ENCODE peak calls at places on chromosomes 12 and 14, in six cellular contexts. One of them, this sample, is unnamed.

GRCh38 chr12:46386877-46387629 is 14.5 kb upstream of the SLC38A2 start:
- DNase-seq in psoas muscle: no peak
- DNase-seq in kidney epithelial cell: no peak
- DNase-seq in left lung: no peak
- DNase-seq in astrocyte: peak
- DNase-seq in NB4: peak
- DNase-seq in this sample: no peak

GRCh38 chr12:96219700-96220206 is 25.6 kb downstream of the ELK3 start:
- DNase-seq in psoas muscle: no peak
- DNase-seq in kidney epithelial cell: peak
- DNase-seq in left lung: peak
- DNase-seq in astrocyte: peak
- DNase-seq in NB4: peak
- DNase-seq in this sample: peak

GRCh38 chr12:66365718-66366485 is 63.6 kb downstream of the HELB start:
- DNase-seq in psoas muscle: no peak
- DNase-seq in kidney epithelial cell: no peak
- DNase-seq in left lung: no peak
- DNase-seq in astrocyte: no peak
- DNase-seq in NB4: peak
- DNase-seq in this sample: no peak

GRCh38 chr12:117842630-117843029 is 126.2 kb downstream of the KSR2 start:
- DNase-seq in psoas muscle: no peak
- DNase-seq in kidney epithelial cell: no peak
- DNase-seq in left lung: no peak
- DNase-seq in astrocyte: no peak
- DNase-seq in NB4: no peak
- DNase-seq in this sample: no peak

GRCh38 chr14:91417983-91418386 is 365 bp upstream of the CCDC88C start:
- DNase-seq in psoas muscle: peak
- DNase-seq in kidney epithelial cell: no peak
- DNase-seq in left lung: no peak
- DNase-seq in astrocyte: no peak
- DNase-seq in NB4: peak
- DNase-seq in this sample: no peak

GRCh38 chr14:68794856-68795601 is 2.2 kb upstream of the ZFP36L1 start:
- DNase-seq in psoas muscle: no peak
- DNase-seq in kidney epithelial cell: no peak
- DNase-seq in left lung: no peak
- DNase-seq in astrocyte: peak
- DNase-seq in NB4: peak
- DNase-seq in this sample: peak

GRCh38 chr12:11651785-11652184 is 2.3 kb downstream of the ETV6 start:
- DNase-seq in psoas muscle: no peak
- DNase-seq in kidney epithelial cell: no peak
- DNase-seq in left lung: no peak
- DNase-seq in astrocyte: no peak
- DNase-seq in NB4: peak
- DNase-seq in this sample: no peak

GRCh38 chr14:100656996-100657395 is 69.7 kb upstream of the DLK1 start:
- DNase-seq in psoas muscle: no peak
- DNase-seq in kidney epithelial cell: no peak
- DNase-seq in left lung: no peak
- DNase-seq in astrocyte: no peak
- DNase-seq in NB4: no peak
- DNase-seq in this sample: no peak

GRCh38 chr12:125079943-125080645 is 14.9 kb downstream of the AACS start:
- DNase-seq in psoas muscle: peak
- DNase-seq in kidney epithelial cell: no peak
- DNase-seq in left lung: no peak
- DNase-seq in astrocyte: no peak
- DNase-seq in NB4: peak
- DNase-seq in this sample: no peak

GRCh38 chr14:61642246-61642982 is 52.9 kb upstream of the HIF1A start:
- DNase-seq in psoas muscle: no peak
- DNase-seq in kidney epithelial cell: no peak
- DNase-seq in left lung: no peak
- DNase-seq in astrocyte: peak
- DNase-seq in NB4: no peak
- DNase-seq in this sample: no peak

GRCh38 chr12:8697476-8698131 is at the start of gene RIMKLB:
- DNase-seq in psoas muscle: peak
- DNase-seq in kidney epithelial cell: no peak
- DNase-seq in left lung: peak
- DNase-seq in astrocyte: peak
- DNase-seq in NB4: peak
- DNase-seq in this sample: no peak

GRCh38 chr12:124811633-124812032 is 52.0 kb downstream of the SCARB1 start:
- DNase-seq in psoas muscle: no peak
- DNase-seq in kidney epithelial cell: no peak
- DNase-seq in left lung: no peak
- DNase-seq in astrocyte: no peak
- DNase-seq in NB4: no peak
- DNase-seq in this sample: no peak

GRCh38 chr12:4265280-4265679 is 8.3 kb upstream of the CCND2 start:
- DNase-seq in psoas muscle: no peak
- DNase-seq in kidney epithelial cell: no peak
- DNase-seq in left lung: no peak
- DNase-seq in astrocyte: no peak
- DNase-seq in NB4: no peak
- DNase-seq in this sample: no peak

GRCh38 chr12:1204581-1205121 is 213.6 kb downstream of the ERC1 start:
- DNase-seq in psoas muscle: no peak
- DNase-seq in kidney epithelial cell: no peak
- DNase-seq in left lung: no peak
- DNase-seq in astrocyte: peak
- DNase-seq in NB4: no peak
- DNase-seq in this sample: no peak

GRCh38 chr14:94077823-94078222 is 3.2 kb downstream of the DDX24 start:
- DNase-seq in psoas muscle: no peak
- DNase-seq in kidney epithelial cell: no peak
- DNase-seq in left lung: no peak
- DNase-seq in astrocyte: no peak
- DNase-seq in NB4: no peak
- DNase-seq in this sample: no peak
- H3K4me3 ChIP-seq in psoas muscle: peak
- H3K4me3 ChIP-seq in kidney epithelial cell: no peak
- H3K4me3 ChIP-seq in left lung: peak
- H3K4me3 ChIP-seq in astrocyte: no peak
- H3K4me3 ChIP-seq in NB4: peak
- H3K4me3 ChIP-seq in this sample: no peak

GRCh38 chr14:92631098-92631497 is 117.3 kb downstream of the LGMN start:
- DNase-seq in psoas muscle: no peak
- DNase-seq in kidney epithelial cell: no peak
- DNase-seq in left lung: no peak
- DNase-seq in astrocyte: no peak
- DNase-seq in NB4: no peak
- DNase-seq in this sample: no peak

GRCh38 chr14:92633274-92633616 is 115.2 kb downstream of the LGMN start:
- DNase-seq in psoas muscle: no peak
- DNase-seq in kidney epithelial cell: no peak
- DNase-seq in left lung: peak
- DNase-seq in astrocyte: no peak
- DNase-seq in NB4: no peak
- DNase-seq in this sample: no peak

GRCh38 chr14:92633724-92634123 is 114.7 kb downstream of the LGMN start:
- DNase-seq in psoas muscle: no peak
- DNase-seq in kidney epithelial cell: no peak
- DNase-seq in left lung: no peak
- DNase-seq in astrocyte: no peak
- DNase-seq in NB4: no peak
- DNase-seq in this sample: no peak

GRCh38 chr14:92635031-92635430 is 113.4 kb downstream of the LGMN start:
- DNase-seq in psoas muscle: peak
- DNase-seq in kidney epithelial cell: no peak
- DNase-seq in left lung: no peak
- DNase-seq in astrocyte: no peak
- DNase-seq in NB4: no peak
- DNase-seq in this sample: no peak

DNA sequence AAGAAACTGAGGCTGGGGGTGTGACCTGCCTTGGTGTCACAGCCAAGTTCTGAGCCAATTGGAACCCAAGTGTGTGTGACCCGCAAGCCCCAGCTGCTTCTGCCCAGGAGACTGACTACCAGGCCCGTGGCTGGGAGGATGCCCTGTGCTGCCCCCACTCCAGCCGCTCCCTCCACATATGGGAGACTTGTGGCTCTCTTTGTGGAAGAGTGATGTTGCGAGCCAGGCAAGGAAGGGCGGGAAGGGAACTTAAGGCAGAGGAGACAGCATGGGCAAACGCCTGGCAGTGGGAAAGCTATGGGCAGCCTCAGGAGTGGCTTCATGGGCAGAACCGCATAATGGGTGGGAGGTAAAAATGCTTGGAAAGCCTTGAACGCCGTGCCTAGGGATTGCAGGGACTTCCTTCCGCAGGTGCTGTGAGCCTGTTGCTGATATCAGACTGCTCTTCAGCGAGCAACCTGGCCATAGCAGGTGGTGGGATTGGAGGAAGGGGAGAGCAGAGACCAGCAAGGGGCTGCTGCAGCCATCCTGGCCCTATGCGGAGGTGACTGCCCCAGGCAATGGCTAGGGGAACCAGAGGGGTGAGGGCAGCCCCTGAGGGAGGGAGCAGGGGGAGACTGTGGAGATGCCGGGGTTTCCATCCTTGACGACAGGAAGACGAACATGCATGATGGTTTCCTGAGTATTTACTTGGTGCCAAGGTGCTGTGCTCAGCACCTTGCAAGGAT is 115.7 kb downstream of the LGMN start:
- DNase-seq in psoas muscle: no peak
- DNase-seq in kidney epithelial cell: no peak
- DNase-seq in left lung: no peak
- DNase-seq in astrocyte: no peak
- DNase-seq in NB4: no peak
- DNase-seq in this sample: no peak
- H3K4me3 ChIP-seq in psoas muscle: no peak
- H3K4me3 ChIP-seq in kidney epithelial cell: no peak
- H3K4me3 ChIP-seq in left lung: no peak
- H3K4me3 ChIP-seq in astrocyte: no peak
- H3K4me3 ChIP-seq in NB4: no peak
- H3K4me3 ChIP-seq in this sample: no peak

DNA sequence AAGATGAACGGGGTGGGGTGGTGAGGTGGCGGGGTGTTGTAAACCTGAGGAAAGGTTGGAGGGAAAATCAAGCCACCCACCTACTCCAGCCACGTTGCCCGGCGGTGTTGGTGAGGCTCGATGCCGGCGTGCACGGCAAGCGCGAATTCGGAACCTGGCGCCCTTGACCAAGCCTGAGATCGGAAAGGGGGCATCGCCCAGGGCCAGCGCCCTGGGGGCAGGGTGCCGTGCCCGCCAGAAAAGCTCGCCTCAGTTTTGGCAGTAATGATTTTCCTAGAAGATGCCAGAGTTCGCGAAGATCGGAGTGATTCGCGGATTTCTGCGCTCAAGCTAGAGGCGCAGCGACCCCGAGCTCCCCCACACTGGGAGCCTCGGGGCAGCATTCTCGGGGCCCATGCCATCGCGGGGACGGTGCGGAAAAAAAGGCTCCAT is 804 bp downstream of the STXBP6 start:
- DNase-seq in psoas muscle: peak
- DNase-seq in kidney epithelial cell: no peak
- DNase-seq in left lung: no peak
- DNase-seq in astrocyte: peak
- DNase-seq in NB4: no peak
- DNase-seq in this sample: no peak
- H3K4me3 ChIP-seq in psoas muscle: peak
- H3K4me3 ChIP-seq in kidney epithelial cell: peak
- H3K4me3 ChIP-seq in left lung: peak
- H3K4me3 ChIP-seq in astrocyte: peak
- H3K4me3 ChIP-seq in NB4: no peak
- H3K4me3 ChIP-seq in this sample: peak

GRCh38 chr12:88579572-88579940 is 715 bp downstream of the KITLG start:
- DNase-seq in psoas muscle: peak
- DNase-seq in kidney epithelial cell: no peak
- DNase-seq in left lung: peak
- DNase-seq in astrocyte: no peak
- DNase-seq in NB4: no peak
- DNase-seq in this sample: no peak

GRCh38 chr12:88578821-88579518 is 1.3 kb downstream of the KITLG start:
- DNase-seq in psoas muscle: peak
- DNase-seq in kidney epithelial cell: no peak
- DNase-seq in left lung: no peak
- DNase-seq in astrocyte: no peak
- DNase-seq in NB4: peak
- DNase-seq in this sample: no peak

GRCh38 chr12:88577537-88577936 is 2.7 kb downstream of the KITLG start:
- DNase-seq in psoas muscle: no peak
- DNase-seq in kidney epithelial cell: no peak
- DNase-seq in left lung: no peak
- DNase-seq in astrocyte: peak
- DNase-seq in NB4: no peak
- DNase-seq in this sample: no peak

GRCh38 chr12:88579941-88580871 is at the start of gene KITLG:
- DNase-seq in psoas muscle: peak
- DNase-seq in kidney epithelial cell: no peak
- DNase-seq in left lung: peak
- DNase-seq in astrocyte: peak
- DNase-seq in NB4: peak
- DNase-seq in this sample: no peak

GRCh38 chr12:88578274-88578673 is 2.0 kb downstream of the KITLG start:
- DNase-seq in psoas muscle: no peak
- DNase-seq in kidney epithelial cell: no peak
- DNase-seq in left lung: no peak
- DNase-seq in astrocyte: peak
- DNase-seq in NB4: no peak
- DNase-seq in this sample: no peak
- H3K4me3 ChIP-seq in psoas muscle: peak
- H3K4me3 ChIP-seq in kidney epithelial cell: peak
- H3K4me3 ChIP-seq in left lung: peak
- H3K4me3 ChIP-seq in astrocyte: peak
- H3K4me3 ChIP-seq in NB4: no peak
- H3K4me3 ChIP-seq in this sample: peak

GRCh38 chr14:65709576-65709975 is 297.0 kb downstream of the FUT8 start:
- DNase-seq in psoas muscle: no peak
- DNase-seq in kidney epithelial cell: no peak
- DNase-seq in left lung: no peak
- DNase-seq in astrocyte: no peak
- DNase-seq in NB4: no peak
- DNase-seq in this sample: no peak

GRCh38 chr14:65704412-65704811 is 291.9 kb downstream of the FUT8 start:
- DNase-seq in psoas muscle: no peak
- DNase-seq in kidney epithelial cell: no peak
- DNase-seq in left lung: no peak
- DNase-seq in astrocyte: peak
- DNase-seq in NB4: no peak
- DNase-seq in this sample: no peak

GRCh38 chr14:65704850-65705249 is 292.3 kb downstream of the FUT8 start:
- DNase-seq in psoas muscle: no peak
- DNase-seq in kidney epithelial cell: no peak
- DNase-seq in left lung: no peak
- DNase-seq in astrocyte: peak
- DNase-seq in NB4: no peak
- DNase-seq in this sample: no peak

GRCh38 chr14:65703996-65704395 is 291.5 kb downstream of the FUT8 start:
- DNase-seq in psoas muscle: no peak
- DNase-seq in kidney epithelial cell: no peak
- DNase-seq in left lung: no peak
- DNase-seq in astrocyte: peak
- DNase-seq in NB4: no peak
- DNase-seq in this sample: no peak
- H3K4me3 ChIP-seq in psoas muscle: no peak
- H3K4me3 ChIP-seq in kidney epithelial cell: no peak
- H3K4me3 ChIP-seq in left lung: no peak
- H3K4me3 ChIP-seq in astrocyte: no peak
- H3K4me3 ChIP-seq in NB4: no peak
- H3K4me3 ChIP-seq in this sample: no peak

GRCh38 chr12:32201996-32202395 is 95.3 kb downstream of the BICD1 start:
- DNase-seq in psoas muscle: peak
- DNase-seq in kidney epithelial cell: no peak
- DNase-seq in left lung: no peak
- DNase-seq in astrocyte: no peak
- DNase-seq in NB4: no peak
- DNase-seq in this sample: no peak
- H3K4me3 ChIP-seq in psoas muscle: no peak
- H3K4me3 ChIP-seq in kidney epithelial cell: no peak
- H3K4me3 ChIP-seq in left lung: no peak
- H3K4me3 ChIP-seq in astrocyte: no peak
- H3K4me3 ChIP-seq in NB4: no peak
- H3K4me3 ChIP-seq in this sample: no peak

This sample was measured in AG04449.